ENCODE peak calls at places on chromosomes 5 and 9, in six cellular contexts. S, P, A, Y, N and F are unnamed samples.
A peak's percentile ranks its signal among the peaks of the same experiment; 100 is the strongest.

GRCh38 chr9:132762896-132763295 is 92.6 kb downstream of the GTF3C4 start:
- DNase-seq in N (no peak), Y (no peak), S (no peak), P (no peak), A (no peak), F (no peak)

GRCh38 chr5:172380992-172381643 is 73.2 kb downstream of the SH3PXD2B start:
- DNase-seq in A (no peak), N (no peak), S (no peak), Y (no peak), P (no peak), F (no peak)

GRCh38 chr5:129905467-129906176 is 1.4 kb downstream of the CHSY3 start:
- DNase-seq in S (peak; percentile 43), N (no peak), A (no peak), P (no peak), Y (peak; percentile 65), F (peak; percentile 74)

GRCh38 chr5:147092044-147092443 is 142.8 kb upstream of the STK32A start:
- DNase-seq in N (no peak), A (no peak), S (no peak), P (no peak), Y (no peak), F (no peak)

GRCh38 chr9:97875111-97875510 is 22.1 kb downstream of the FOXE1 start:
- DNase-seq in S (no peak), P (no peak), Y (no peak), N (no peak), A (no peak), F (no peak)

GRCh38 chr5:151026674-151027073 is 6.3 kb downstream of the GPX3 start:
- DNase-seq in Y (no peak), S (no peak), A (no peak), N (no peak), P (no peak), F (no peak)

GRCh38 chr5:32810812-32811211 is 99.7 kb downstream of the NPR3 start:
- DNase-seq in S (no peak), P (no peak), Y (no peak), A (no peak), N (no peak), F (no peak)

GRCh38 chr9:89178162-89179120 is at the start of gene SHC3:
- DNase-seq in P (no peak), N (no peak), A (no peak), S (peak; percentile 54), Y (peak; percentile 73), F (peak; percentile 67)

GRCh38 chr9:98795970-98796363 is 388 bp downstream of the ANKS6 start:
- DNase-seq in Y (peak; percentile 62), A (no peak), N (no peak), S (peak; percentile 46), P (no peak), F (peak; percentile 60)

GRCh38 chr5:80790698-80791097 is 135.9 kb upstream of the DHFR start:
- DNase-seq in S (no peak), A (no peak), N (no peak), Y (no peak), P (no peak), F (no peak)

GRCh38 chr9:89243296-89244061 is 64.9 kb upstream of the SHC3 start:
- DNase-seq in N (no peak), Y (no peak), P (no peak), A (no peak), S (no peak), F (no peak)

GRCh38 chr5:24397601-24398000 is 247.2 kb downstream of the CDH10 start:
- DNase-seq in S (no peak), N (no peak), Y (no peak), P (no peak), A (no peak), F (no peak)

GRCh38 chr5:140966293-140967225 is at the start of gene PCDHAC2:
- DNase-seq in N (no peak), P (no peak), Y (peak; percentile 83), S (peak; percentile 78), A (no peak), F (peak; percentile 94)

GRCh38 chr9:38029923-38030638 is 38.9 kb downstream of the SHB start:
- DNase-seq in S (no peak), P (no peak), Y (no peak), N (no peak), A (no peak), F (no peak)

GRCh38 chr9:114250235-114250568 is 72.7 kb upstream of the ORM1 start:
- DNase-seq in A (no peak), S (no peak), P (no peak), Y (no peak), N (no peak), F (no peak)

GRCh38 chr9:69671904-69672827 is at the start of gene APBA1:
- DNase-seq in A (no peak), N (no peak), P (peak; percentile 61), Y (peak; percentile 80), S (peak; percentile 46), F (peak; percentile 64)

GRCh38 chr5:98927988-98928801 is 612 bp downstream of the CHD1 start:
- DNase-seq in S (peak; percentile 66), N (no peak), Y (peak; percentile 71), P (peak; percentile 76), A (peak; percentile 28), F (peak; percentile 78)

GRCh38 chr5:159943331-159943730 is 27.0 kb downstream of the ADRA1B start:
- DNase-seq in N (no peak), Y (no peak), A (no peak), S (no peak), P (no peak), F (no peak)

GRCh38 chr5:148063861-148064260 is at the start of gene SPINK5:
- DNase-seq in S (no peak), Y (no peak), P (no peak), A (no peak), N (no peak), F (no peak)

GRCh38 chr5:171299851-171300250 is 9.2 kb upstream of the TLX3 start:
- DNase-seq in Y (no peak), P (no peak), S (no peak), N (no peak), A (no peak), F (no peak)

GRCh38 chr5:160472482-160472881 is 50.8 kb downstream of the PTTG1 start:
- DNase-seq in Y (no peak), N (no peak), S (no peak), A (no peak), P (no peak), F (no peak)

GRCh38 chr9:34929506-34930102 is 28.5 kb upstream of the PHF24 start:
- DNase-seq in P (peak; percentile 13), A (peak; percentile 23), S (peak; percentile 68), N (no peak), Y (peak; percentile 66), F (peak; percentile 91)

GRCh38 chr9:133420392-133420827 is 1.8 kb upstream of the ADAMTS13 start:
- DNase-seq in P (no peak), Y (no peak), S (no peak), N (peak; percentile 95), A (no peak), F (peak; percentile 62)

GRCh38 chr5:67816456-67816855 is 399.1 kb upstream of the PIK3R1 start:
- DNase-seq in A (no peak), N (no peak), P (no peak), Y (no peak), S (no peak), F (no peak)

GRCh38 chr5:6328173-6328572 is 50.2 kb downstream of the MED10 start:
- DNase-seq in P (peak; percentile 49), A (peak; percentile 12), Y (peak; percentile 76), S (peak; percentile 86), N (no peak), F (peak; percentile 91)
- TF ChIP-seq CREB1 in P (no peak), A (no peak), Y (no peak), S (no peak), N (no peak), F (no peak)

DNA sequence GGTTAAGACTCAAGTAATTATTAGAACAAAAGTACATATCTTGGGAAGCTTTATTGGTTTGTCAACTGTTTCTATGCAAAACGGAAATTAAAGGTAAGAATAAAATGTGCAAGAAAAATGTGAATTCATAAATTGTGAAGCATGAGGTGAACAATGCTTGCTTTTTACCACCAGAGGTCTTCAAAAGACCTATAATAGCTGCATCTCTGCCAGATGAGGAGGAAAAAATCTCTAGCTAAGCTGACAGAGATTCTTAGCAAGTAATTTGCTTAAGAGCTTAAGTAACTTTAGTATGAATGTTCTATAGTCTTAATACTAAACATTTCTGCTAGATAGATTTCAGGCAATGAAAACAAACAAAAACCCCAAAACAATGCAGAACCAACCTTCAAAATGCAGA is 54.1 kb downstream of the MRPS30 start:
- DNase-seq in N (no peak), A (no peak), P (no peak), Y (no peak), S (no peak), F (peak; percentile 8)
- TF ChIP-seq CREB1 in N (no peak), A (no peak), P (no peak), Y (no peak), S (no peak), F (no peak)

DNA sequence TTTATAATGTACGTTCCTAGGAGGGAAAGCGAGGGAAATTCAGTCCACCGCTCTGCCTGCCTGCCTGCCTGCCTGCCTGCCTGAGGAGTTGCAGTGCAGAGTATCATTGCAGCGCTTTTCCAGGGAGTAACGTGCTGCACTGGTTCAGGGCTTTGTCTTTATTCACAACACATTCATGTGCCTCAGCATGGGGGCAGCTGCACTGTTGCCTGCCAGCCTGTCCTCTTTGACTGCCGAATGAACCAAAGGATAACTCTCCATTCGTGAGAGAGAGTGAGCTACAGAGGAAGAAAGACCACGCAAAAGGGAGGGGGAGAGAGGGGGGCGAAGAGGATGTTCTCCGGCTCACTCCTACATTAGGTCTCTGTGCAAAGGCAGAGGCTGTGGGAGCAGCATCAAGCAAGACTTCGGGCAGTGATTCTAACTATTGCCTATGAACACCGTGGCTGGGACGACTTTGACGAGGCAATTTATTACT is 791.2 kb downstream of the MAT2B start:
- DNase-seq in N (no peak), P (no peak), A (no peak), Y (peak; percentile 68), S (peak; percentile 73), F (peak; percentile 87)
- TF ChIP-seq CREB1 in N (no peak), P (no peak), A (no peak), Y (no peak), S (no peak), F (no peak)

GRCh38 chr9:110142868-110143866 is 64.8 kb downstream of the C9orf152 start:
- DNase-seq in A (no peak), P (no peak), N (no peak), Y (no peak), S (peak; percentile 21), F (peak; percentile 59)
- TF ChIP-seq CREB1 in A (no peak), P (no peak), N (no peak), Y (no peak), S (no peak), F (no peak)

DNA sequence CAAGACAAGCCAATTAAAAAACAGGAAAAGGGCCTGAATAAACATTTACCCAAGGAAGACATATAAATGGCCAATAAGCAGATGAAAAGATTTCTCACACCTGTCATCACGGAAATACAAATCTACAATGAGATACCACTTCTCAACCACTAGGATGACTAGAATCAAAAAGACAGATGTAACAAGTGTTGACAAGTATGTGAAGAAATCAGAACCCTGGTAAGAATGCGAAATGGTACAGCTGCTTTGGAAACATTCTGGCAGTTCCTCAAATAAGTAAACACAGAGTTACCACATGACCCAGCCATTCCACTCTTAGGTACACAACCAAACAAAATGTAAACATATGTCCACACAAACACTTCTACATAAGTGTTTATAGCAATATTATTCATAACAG is 32.5 kb downstream of the LEAP2 start:
- DNase-seq in A (peak; percentile 79), Y (no peak), P (no peak), N (no peak), S (no peak), F (peak; percentile 32)
- TF ChIP-seq CREB1 in A (no peak), Y (no peak), P (no peak), N (no peak), S (no peak), F (no peak)

GRCh38 chr5:59164041-59164830 is 581.4 kb downstream of the RAB3C start:
- DNase-seq in S (no peak), P (no peak), N (no peak), Y (no peak), A (no peak), F (no peak)
- TF ChIP-seq CREB1 in S (no peak), P (no peak), N (no peak), Y (no peak), A (no peak), F (no peak)